ENCODE peak calls at places on chromosome 15, in five cellular contexts. One of them, this sample, is unnamed.

GRCh38 chr15:78804391-78804792 is 6.9 kb downstream of the ADAMTS7 start:
- DNase-seq in right lobe of liver: no peak
- DNase-seq in stimulated activated naive CD8-positive, alpha-beta T cell treated with anti-CD3 and anti-CD28 coated beads, Interleukin-15, Interleukin-2, amounts not matched to agents 100 U/mL and 50 U/mL, for 24 hours: no peak
- DNase-seq in activated CD4-positive, alpha-beta T cell treated with anti-CD3 and anti-CD28 coated beads, Interleukin-2, amount 10 ng/mL, durations not matched to agents 7 days and 5 days: no peak
- DNase-seq in GM13976: no peak
- DNase-seq in this sample: no peak

GRCh38 chr15:62848631-62849050 is 193.9 kb upstream of the TPM1 start:
- DNase-seq in right lobe of liver: no peak
- DNase-seq in stimulated activated naive CD8-positive, alpha-beta T cell treated with anti-CD3 and anti-CD28 coated beads, Interleukin-15, Interleukin-2, amounts not matched to agents 100 U/mL and 50 U/mL, for 24 hours: no peak
- DNase-seq in activated CD4-positive, alpha-beta T cell treated with anti-CD3 and anti-CD28 coated beads, Interleukin-2, amount 10 ng/mL, durations not matched to agents 7 days and 5 days: no peak
- DNase-seq in GM13976: no peak
- DNase-seq in this sample: no peak

GRCh38 chr15:90004671-90005070 is 3.5 kb downstream of the ZNF710 start:
- DNase-seq in right lobe of liver: peak; percentile 58
- DNase-seq in stimulated activated naive CD8-positive, alpha-beta T cell treated with anti-CD3 and anti-CD28 coated beads, Interleukin-15, Interleukin-2, amounts not matched to agents 100 U/mL and 50 U/mL, for 24 hours: peak; percentile 30
- DNase-seq in activated CD4-positive, alpha-beta T cell treated with anti-CD3 and anti-CD28 coated beads, Interleukin-2, amount 10 ng/mL, durations not matched to agents 7 days and 5 days: no peak
- DNase-seq in GM13976: no peak
- DNase-seq in this sample: no peak

GRCh38 chr15:56150204-56150603 is 93.5 kb downstream of the RFX7 start:
- DNase-seq in right lobe of liver: no peak
- DNase-seq in stimulated activated naive CD8-positive, alpha-beta T cell treated with anti-CD3 and anti-CD28 coated beads, Interleukin-15, Interleukin-2, amounts not matched to agents 100 U/mL and 50 U/mL, for 24 hours: no peak
- DNase-seq in activated CD4-positive, alpha-beta T cell treated with anti-CD3 and anti-CD28 coated beads, Interleukin-2, amount 10 ng/mL, durations not matched to agents 7 days and 5 days: no peak
- DNase-seq in GM13976: no peak
- DNase-seq in this sample: no peak

GRCh38 chr15:90871716-90872480 is 3.5 kb downstream of the FURIN start:
- DNase-seq in right lobe of liver: no peak
- DNase-seq in stimulated activated naive CD8-positive, alpha-beta T cell treated with anti-CD3 and anti-CD28 coated beads, Interleukin-15, Interleukin-2, amounts not matched to agents 100 U/mL and 50 U/mL, for 24 hours: peak; percentile 54
- DNase-seq in activated CD4-positive, alpha-beta T cell treated with anti-CD3 and anti-CD28 coated beads, Interleukin-2, amount 10 ng/mL, durations not matched to agents 7 days and 5 days: no peak
- DNase-seq in GM13976: peak; percentile 56
- DNase-seq in this sample: peak; percentile 53

GRCh38 chr15:77599899-77600298 is 32.8 kb downstream of the LINGO1 start:
- DNase-seq in right lobe of liver: no peak
- DNase-seq in stimulated activated naive CD8-positive, alpha-beta T cell treated with anti-CD3 and anti-CD28 coated beads, Interleukin-15, Interleukin-2, amounts not matched to agents 100 U/mL and 50 U/mL, for 24 hours: no peak
- DNase-seq in activated CD4-positive, alpha-beta T cell treated with anti-CD3 and anti-CD28 coated beads, Interleukin-2, amount 10 ng/mL, durations not matched to agents 7 days and 5 days: no peak
- DNase-seq in GM13976: no peak
- DNase-seq in this sample: no peak

GRCh38 chr15:40064231-40064894 is 25.4 kb upstream of the SRP14 start:
- DNase-seq in right lobe of liver: no peak
- DNase-seq in stimulated activated naive CD8-positive, alpha-beta T cell treated with anti-CD3 and anti-CD28 coated beads, Interleukin-15, Interleukin-2, amounts not matched to agents 100 U/mL and 50 U/mL, for 24 hours: no peak
- DNase-seq in activated CD4-positive, alpha-beta T cell treated with anti-CD3 and anti-CD28 coated beads, Interleukin-2, amount 10 ng/mL, durations not matched to agents 7 days and 5 days: no peak
- DNase-seq in GM13976: peak; percentile 68
- DNase-seq in this sample: no peak

GRCh38 chr15:75140080-75140879 is 61.4 kb upstream of the C15orf39 start:
- DNase-seq in right lobe of liver: no peak
- DNase-seq in stimulated activated naive CD8-positive, alpha-beta T cell treated with anti-CD3 and anti-CD28 coated beads, Interleukin-15, Interleukin-2, amounts not matched to agents 100 U/mL and 50 U/mL, for 24 hours: no peak
- DNase-seq in activated CD4-positive, alpha-beta T cell treated with anti-CD3 and anti-CD28 coated beads, Interleukin-2, amount 10 ng/mL, durations not matched to agents 7 days and 5 days: no peak
- DNase-seq in GM13976: no peak
- DNase-seq in this sample: no peak

GRCh38 chr15:58440922-58441321 is 9.1 kb downstream of the LIPC start:
- DNase-seq in right lobe of liver: peak; percentile 62
- DNase-seq in stimulated activated naive CD8-positive, alpha-beta T cell treated with anti-CD3 and anti-CD28 coated beads, Interleukin-15, Interleukin-2, amounts not matched to agents 100 U/mL and 50 U/mL, for 24 hours: no peak
- DNase-seq in activated CD4-positive, alpha-beta T cell treated with anti-CD3 and anti-CD28 coated beads, Interleukin-2, amount 10 ng/mL, durations not matched to agents 7 days and 5 days: no peak
- DNase-seq in GM13976: no peak
- DNase-seq in this sample: no peak

GRCh38 chr15:66405605-66406004 is 18.9 kb downstream of the MAP2K1 start:
- DNase-seq in right lobe of liver: no peak
- DNase-seq in stimulated activated naive CD8-positive, alpha-beta T cell treated with anti-CD3 and anti-CD28 coated beads, Interleukin-15, Interleukin-2, amounts not matched to agents 100 U/mL and 50 U/mL, for 24 hours: no peak
- DNase-seq in activated CD4-positive, alpha-beta T cell treated with anti-CD3 and anti-CD28 coated beads, Interleukin-2, amount 10 ng/mL, durations not matched to agents 7 days and 5 days: no peak
- DNase-seq in GM13976: no peak
- DNase-seq in this sample: no peak

GRCh38 chr15:57320543-57321220 is 55.6 kb upstream of the CGNL1 start:
- DNase-seq in right lobe of liver: no peak
- DNase-seq in stimulated activated naive CD8-positive, alpha-beta T cell treated with anti-CD3 and anti-CD28 coated beads, Interleukin-15, Interleukin-2, amounts not matched to agents 100 U/mL and 50 U/mL, for 24 hours: no peak
- DNase-seq in activated CD4-positive, alpha-beta T cell treated with anti-CD3 and anti-CD28 coated beads, Interleukin-2, amount 10 ng/mL, durations not matched to agents 7 days and 5 days: no peak
- DNase-seq in GM13976: no peak
- DNase-seq in this sample: peak; percentile 85

GRCh38 chr15:51144021-51144532 is 49.4 kb upstream of the TNFAIP8L3 start:
- DNase-seq in right lobe of liver: no peak
- DNase-seq in stimulated activated naive CD8-positive, alpha-beta T cell treated with anti-CD3 and anti-CD28 coated beads, Interleukin-15, Interleukin-2, amounts not matched to agents 100 U/mL and 50 U/mL, for 24 hours: no peak
- DNase-seq in activated CD4-positive, alpha-beta T cell treated with anti-CD3 and anti-CD28 coated beads, Interleukin-2, amount 10 ng/mL, durations not matched to agents 7 days and 5 days: no peak
- DNase-seq in GM13976: no peak
- DNase-seq in this sample: no peak

GRCh38 chr15:71916834-71917233 is 106.5 kb downstream of the NR2E3 start:
- DNase-seq in right lobe of liver: no peak
- DNase-seq in stimulated activated naive CD8-positive, alpha-beta T cell treated with anti-CD3 and anti-CD28 coated beads, Interleukin-15, Interleukin-2, amounts not matched to agents 100 U/mL and 50 U/mL, for 24 hours: no peak
- DNase-seq in activated CD4-positive, alpha-beta T cell treated with anti-CD3 and anti-CD28 coated beads, Interleukin-2, amount 10 ng/mL, durations not matched to agents 7 days and 5 days: no peak
- DNase-seq in GM13976: no peak
- DNase-seq in this sample: no peak

GRCh38 chr15:62250176-62250575 is 85.1 kb upstream of the C2CD4B start:
- DNase-seq in right lobe of liver: no peak
- DNase-seq in stimulated activated naive CD8-positive, alpha-beta T cell treated with anti-CD3 and anti-CD28 coated beads, Interleukin-15, Interleukin-2, amounts not matched to agents 100 U/mL and 50 U/mL, for 24 hours: no peak
- DNase-seq in activated CD4-positive, alpha-beta T cell treated with anti-CD3 and anti-CD28 coated beads, Interleukin-2, amount 10 ng/mL, durations not matched to agents 7 days and 5 days: no peak
- DNase-seq in GM13976: no peak
- DNase-seq in this sample: no peak

GRCh38 chr15:78264304-78265136 is at the start of gene DNAJA4:
- DNase-seq in right lobe of liver: peak; percentile 56
- DNase-seq in stimulated activated naive CD8-positive, alpha-beta T cell treated with anti-CD3 and anti-CD28 coated beads, Interleukin-15, Interleukin-2, amounts not matched to agents 100 U/mL and 50 U/mL, for 24 hours: peak; percentile 70
- DNase-seq in activated CD4-positive, alpha-beta T cell treated with anti-CD3 and anti-CD28 coated beads, Interleukin-2, amount 10 ng/mL, durations not matched to agents 7 days and 5 days: peak; percentile 71
- DNase-seq in GM13976: peak; percentile 78
- DNase-seq in this sample: peak; percentile 71

GRCh38 chr15:41872166-41872747 is 21.6 kb downstream of the SPTBN5 start:
- DNase-seq in right lobe of liver: no peak
- DNase-seq in stimulated activated naive CD8-positive, alpha-beta T cell treated with anti-CD3 and anti-CD28 coated beads, Interleukin-15, Interleukin-2, amounts not matched to agents 100 U/mL and 50 U/mL, for 24 hours: no peak
- DNase-seq in activated CD4-positive, alpha-beta T cell treated with anti-CD3 and anti-CD28 coated beads, Interleukin-2, amount 10 ng/mL, durations not matched to agents 7 days and 5 days: no peak
- DNase-seq in GM13976: no peak
- DNase-seq in this sample: no peak

GRCh38 chr15:58463815-58464697 is 32.3 kb downstream of the LIPC start:
- DNase-seq in right lobe of liver: no peak
- DNase-seq in stimulated activated naive CD8-positive, alpha-beta T cell treated with anti-CD3 and anti-CD28 coated beads, Interleukin-15, Interleukin-2, amounts not matched to agents 100 U/mL and 50 U/mL, for 24 hours: no peak
- DNase-seq in activated CD4-positive, alpha-beta T cell treated with anti-CD3 and anti-CD28 coated beads, Interleukin-2, amount 10 ng/mL, durations not matched to agents 7 days and 5 days: no peak
- DNase-seq in GM13976: no peak
- DNase-seq in this sample: no peak

GRCh38 chr15:56871180-56871579 is 47.3 kb upstream of the TCF12 start:
- DNase-seq in right lobe of liver: no peak
- DNase-seq in stimulated activated naive CD8-positive, alpha-beta T cell treated with anti-CD3 and anti-CD28 coated beads, Interleukin-15, Interleukin-2, amounts not matched to agents 100 U/mL and 50 U/mL, for 24 hours: no peak
- DNase-seq in activated CD4-positive, alpha-beta T cell treated with anti-CD3 and anti-CD28 coated beads, Interleukin-2, amount 10 ng/mL, durations not matched to agents 7 days and 5 days: no peak
- DNase-seq in GM13976: no peak
- DNase-seq in this sample: no peak

GRCh38 chr15:63370764-63371163 is 10.9 kb downstream of the CA12 start:
- DNase-seq in right lobe of liver: no peak
- DNase-seq in stimulated activated naive CD8-positive, alpha-beta T cell treated with anti-CD3 and anti-CD28 coated beads, Interleukin-15, Interleukin-2, amounts not matched to agents 100 U/mL and 50 U/mL, for 24 hours: no peak
- DNase-seq in activated CD4-positive, alpha-beta T cell treated with anti-CD3 and anti-CD28 coated beads, Interleukin-2, amount 10 ng/mL, durations not matched to agents 7 days and 5 days: no peak
- DNase-seq in GM13976: peak; percentile 16
- DNase-seq in this sample: no peak

GRCh38 chr15:69590932-69591524 is 138.4 kb downstream of the RPLP1 start:
- DNase-seq in right lobe of liver: no peak
- DNase-seq in stimulated activated naive CD8-positive, alpha-beta T cell treated with anti-CD3 and anti-CD28 coated beads, Interleukin-15, Interleukin-2, amounts not matched to agents 100 U/mL and 50 U/mL, for 24 hours: no peak
- DNase-seq in activated CD4-positive, alpha-beta T cell treated with anti-CD3 and anti-CD28 coated beads, Interleukin-2, amount 10 ng/mL, durations not matched to agents 7 days and 5 days: no peak
- DNase-seq in GM13976: no peak
- DNase-seq in this sample: no peak

GRCh38 chr15:91965501-91966180 is 112.1 kb downstream of the SLCO3A1 start:
- DNase-seq in right lobe of liver: no peak
- DNase-seq in stimulated activated naive CD8-positive, alpha-beta T cell treated with anti-CD3 and anti-CD28 coated beads, Interleukin-15, Interleukin-2, amounts not matched to agents 100 U/mL and 50 U/mL, for 24 hours: no peak
- DNase-seq in activated CD4-positive, alpha-beta T cell treated with anti-CD3 and anti-CD28 coated beads, Interleukin-2, amount 10 ng/mL, durations not matched to agents 7 days and 5 days: no peak
- DNase-seq in GM13976: no peak
- DNase-seq in this sample: peak; percentile 86

GRCh38 chr15:75195122-75195765 is 6.4 kb upstream of the C15orf39 start:
- DNase-seq in right lobe of liver: no peak
- DNase-seq in stimulated activated naive CD8-positive, alpha-beta T cell treated with anti-CD3 and anti-CD28 coated beads, Interleukin-15, Interleukin-2, amounts not matched to agents 100 U/mL and 50 U/mL, for 24 hours: no peak
- DNase-seq in activated CD4-positive, alpha-beta T cell treated with anti-CD3 and anti-CD28 coated beads, Interleukin-2, amount 10 ng/mL, durations not matched to agents 7 days and 5 days: no peak
- DNase-seq in GM13976: no peak
- DNase-seq in this sample: no peak

GRCh38 chr15:35445891-35446290 is 100.1 kb downstream of the DPH6 start:
- DNase-seq in right lobe of liver: no peak
- DNase-seq in stimulated activated naive CD8-positive, alpha-beta T cell treated with anti-CD3 and anti-CD28 coated beads, Interleukin-15, Interleukin-2, amounts not matched to agents 100 U/mL and 50 U/mL, for 24 hours: no peak
- DNase-seq in activated CD4-positive, alpha-beta T cell treated with anti-CD3 and anti-CD28 coated beads, Interleukin-2, amount 10 ng/mL, durations not matched to agents 7 days and 5 days: no peak
- DNase-seq in GM13976: no peak
- DNase-seq in this sample: no peak

GRCh38 chr15:28881170-28881569 is 4.6 kb upstream of the APBA2 start:
- DNase-seq in right lobe of liver: no peak
- DNase-seq in stimulated activated naive CD8-positive, alpha-beta T cell treated with anti-CD3 and anti-CD28 coated beads, Interleukin-15, Interleukin-2, amounts not matched to agents 100 U/mL and 50 U/mL, for 24 hours: no peak
- DNase-seq in activated CD4-positive, alpha-beta T cell treated with anti-CD3 and anti-CD28 coated beads, Interleukin-2, amount 10 ng/mL, durations not matched to agents 7 days and 5 days: no peak
- DNase-seq in GM13976: no peak
- DNase-seq in this sample: no peak

GRCh38 chr15:41840092-41840491 is 1.4 kb downstream of the PLA2G4B start:
- DNase-seq in right lobe of liver: no peak
- DNase-seq in stimulated activated naive CD8-positive, alpha-beta T cell treated with anti-CD3 and anti-CD28 coated beads, Interleukin-15, Interleukin-2, amounts not matched to agents 100 U/mL and 50 U/mL, for 24 hours: no peak
- DNase-seq in activated CD4-positive, alpha-beta T cell treated with anti-CD3 and anti-CD28 coated beads, Interleukin-2, amount 10 ng/mL, durations not matched to agents 7 days and 5 days: no peak
- DNase-seq in GM13976: no peak
- DNase-seq in this sample: no peak

GRCh38 chr15:86076468-86076867 is 3.2 kb upstream of the AGBL1 start:
- DNase-seq in right lobe of liver: no peak
- DNase-seq in stimulated activated naive CD8-positive, alpha-beta T cell treated with anti-CD3 and anti-CD28 coated beads, Interleukin-15, Interleukin-2, amounts not matched to agents 100 U/mL and 50 U/mL, for 24 hours: no peak
- DNase-seq in activated CD4-positive, alpha-beta T cell treated with anti-CD3 and anti-CD28 coated beads, Interleukin-2, amount 10 ng/mL, durations not matched to agents 7 days and 5 days: no peak
- DNase-seq in GM13976: no peak
- DNase-seq in this sample: no peak

GRCh38 chr15:48447657-48448056 is 116.4 kb downstream of the DUT start:
- DNase-seq in right lobe of liver: no peak
- DNase-seq in stimulated activated naive CD8-positive, alpha-beta T cell treated with anti-CD3 and anti-CD28 coated beads, Interleukin-15, Interleukin-2, amounts not matched to agents 100 U/mL and 50 U/mL, for 24 hours: no peak
- DNase-seq in activated CD4-positive, alpha-beta T cell treated with anti-CD3 and anti-CD28 coated beads, Interleukin-2, amount 10 ng/mL, durations not matched to agents 7 days and 5 days: no peak
- DNase-seq in GM13976: no peak
- DNase-seq in this sample: no peak

GRCh38 chr15:45834622-45835021 is 199.8 kb downstream of the SQOR start:
- DNase-seq in right lobe of liver: no peak
- DNase-seq in stimulated activated naive CD8-positive, alpha-beta T cell treated with anti-CD3 and anti-CD28 coated beads, Interleukin-15, Interleukin-2, amounts not matched to agents 100 U/mL and 50 U/mL, for 24 hours: no peak
- DNase-seq in activated CD4-positive, alpha-beta T cell treated with anti-CD3 and anti-CD28 coated beads, Interleukin-2, amount 10 ng/mL, durations not matched to agents 7 days and 5 days: no peak
- DNase-seq in GM13976: no peak
- DNase-seq in this sample: no peak

GRCh38 chr15:66774001-66774814 is 72.2 kb downstream of the SMAD6 start:
- DNase-seq in right lobe of liver: peak; percentile 85
- DNase-seq in stimulated activated naive CD8-positive, alpha-beta T cell treated with anti-CD3 and anti-CD28 coated beads, Interleukin-15, Interleukin-2, amounts not matched to agents 100 U/mL and 50 U/mL, for 24 hours: peak; percentile 55
- DNase-seq in activated CD4-positive, alpha-beta T cell treated with anti-CD3 and anti-CD28 coated beads, Interleukin-2, amount 10 ng/mL, durations not matched to agents 7 days and 5 days: peak; percentile 52
- DNase-seq in GM13976: peak; percentile 83
- DNase-seq in this sample: peak; percentile 89

GRCh38 chr15:58771621-58772235 is 626 bp downstream of the MINDY2 start:
- DNase-seq in right lobe of liver: peak; percentile 47
- DNase-seq in stimulated activated naive CD8-positive, alpha-beta T cell treated with anti-CD3 and anti-CD28 coated beads, Interleukin-15, Interleukin-2, amounts not matched to agents 100 U/mL and 50 U/mL, for 24 hours: peak; percentile 32
- DNase-seq in activated CD4-positive, alpha-beta T cell treated with anti-CD3 and anti-CD28 coated beads, Interleukin-2, amount 10 ng/mL, durations not matched to agents 7 days and 5 days: peak; percentile 18
- DNase-seq in GM13976: peak; percentile 41
- DNase-seq in this sample: peak; percentile 74

GRCh38 chr15:65409284-65409631 is 13.5 kb downstream of the IGDCC4 start:
- DNase-seq in right lobe of liver: no peak
- DNase-seq in stimulated activated naive CD8-positive, alpha-beta T cell treated with anti-CD3 and anti-CD28 coated beads, Interleukin-15, Interleukin-2, amounts not matched to agents 100 U/mL and 50 U/mL, for 24 hours: no peak
- DNase-seq in activated CD4-positive, alpha-beta T cell treated with anti-CD3 and anti-CD28 coated beads, Interleukin-2, amount 10 ng/mL, durations not matched to agents 7 days and 5 days: no peak
- DNase-seq in GM13976: peak; percentile 63
- DNase-seq in this sample: peak; percentile 42

GRCh38 chr15:88191806-88192165 is 64.8 kb downstream of the NTRK3 start:
- DNase-seq in right lobe of liver: no peak
- DNase-seq in stimulated activated naive CD8-positive, alpha-beta T cell treated with anti-CD3 and anti-CD28 coated beads, Interleukin-15, Interleukin-2, amounts not matched to agents 100 U/mL and 50 U/mL, for 24 hours: no peak
- DNase-seq in activated CD4-positive, alpha-beta T cell treated with anti-CD3 and anti-CD28 coated beads, Interleukin-2, amount 10 ng/mL, durations not matched to agents 7 days and 5 days: no peak
- DNase-seq in GM13976: no peak
- DNase-seq in this sample: no peak

GRCh38 chr15:69893863-69894262 is 203.9 kb downstream of the TLE3 start:
- DNase-seq in right lobe of liver: no peak
- DNase-seq in stimulated activated naive CD8-positive, alpha-beta T cell treated with anti-CD3 and anti-CD28 coated beads, Interleukin-15, Interleukin-2, amounts not matched to agents 100 U/mL and 50 U/mL, for 24 hours: no peak
- DNase-seq in activated CD4-positive, alpha-beta T cell treated with anti-CD3 and anti-CD28 coated beads, Interleukin-2, amount 10 ng/mL, durations not matched to agents 7 days and 5 days: no peak
- DNase-seq in GM13976: no peak
- DNase-seq in this sample: no peak

GRCh38 chr15:81225161-81225671 is 28.5 kb downstream of the IL16 start:
- DNase-seq in right lobe of liver: peak; percentile 34
- DNase-seq in stimulated activated naive CD8-positive, alpha-beta T cell treated with anti-CD3 and anti-CD28 coated beads, Interleukin-15, Interleukin-2, amounts not matched to agents 100 U/mL and 50 U/mL, for 24 hours: no peak
- DNase-seq in activated CD4-positive, alpha-beta T cell treated with anti-CD3 and anti-CD28 coated beads, Interleukin-2, amount 10 ng/mL, durations not matched to agents 7 days and 5 days: no peak
- DNase-seq in GM13976: no peak
- DNase-seq in this sample: peak; percentile 85

GRCh38 chr15:74377831-74378766 is 10.7 kb upstream of the CYP11A1 start:
- DNase-seq in right lobe of liver: no peak
- DNase-seq in stimulated activated naive CD8-positive, alpha-beta T cell treated with anti-CD3 and anti-CD28 coated beads, Interleukin-15, Interleukin-2, amounts not matched to agents 100 U/mL and 50 U/mL, for 24 hours: no peak
- DNase-seq in activated CD4-positive, alpha-beta T cell treated with anti-CD3 and anti-CD28 coated beads, Interleukin-2, amount 10 ng/mL, durations not matched to agents 7 days and 5 days: no peak
- DNase-seq in GM13976: no peak
- DNase-seq in this sample: peak; percentile 50

This sample was measured in aorta.